ENCODE peak calls at places on chromosome X, in five cellular contexts. M is sigmoid colon, A is lower lobe of right lung, D is cardiac muscle cell, I is fibroblast of villous mesenchyme. U is an unnamed sample.

GRCh38 chrX:21004835-21005234 is 369.4 kb upstream of the CNKSR2 start:
- DNase-seq in M (no peak), A (no peak), D (no peak), I (peak; percentile 7), U (no peak)

GRCh38 chrX:123172874-123173273 is 11.2 kb upstream of the GRIA3 start:
- DNase-seq in M (no peak), A (no peak), D (no peak), I (no peak), U (no peak)

GRCh38 chrX:154333837-154334271 is 38.3 kb downstream of the TKTL1 start:
- DNase-seq in M (no peak), A (no peak), D (no peak), I (no peak), U (no peak)

GRCh38 chrX:37846934-37847732 is at the start of gene DYNLT3:
- DNase-seq in M (peak; percentile 90), A (peak; percentile 90), D (peak; percentile 76), I (peak; percentile 65), U (peak; percentile 65)

GRCh38 chrX:64204701-64205440 is 637 bp downstream of the AMER1 start:
- DNase-seq in M (peak; percentile 71), A (peak; percentile 54), D (peak; percentile 34), I (peak; percentile 19), U (peak; percentile 30)

GRCh38 chrX:115344885-115345653 is 55.6 kb downstream of the LUZP4 start:
- DNase-seq in M (peak; percentile 96), A (peak; percentile 81), D (peak; percentile 94), I (peak; percentile 95), U (peak; percentile 96)

GRCh38 chrX:19344207-19344534 is 444 bp downstream of the PDHA1 start:
- DNase-seq in M (no peak), A (no peak), D (no peak), I (no peak), U (no peak)

GRCh38 chrX:19682712-19683331 is 167.5 kb upstream of the MAP3K15 start:
- DNase-seq in M (peak; percentile 80), A (peak; percentile 64), D (peak; percentile 23), I (peak; percentile 96), U (peak; percentile 96)

GRCh38 chrX:53253293-53254020 is 27.9 kb downstream of the IQSEC2 start:
- DNase-seq in M (no peak), A (no peak), D (no peak), I (peak; percentile 12), U (no peak)

GRCh38 chrX:119935215-119935893 is 8.2 kb downstream of the NKAP start:
- DNase-seq in M (no peak), A (no peak), D (no peak), I (no peak), U (no peak)

GRCh38 chrX:11137543-11138139 is 26.5 kb downstream of the HCCS start:
- DNase-seq in M (no peak), A (no peak), D (peak; percentile 32), I (peak; percentile 62), U (peak; percentile 56)

GRCh38 chrX:11647048-11647650 is 18.6 kb downstream of the ARHGAP6 start:
- DNase-seq in M (peak; percentile 68), A (no peak), D (no peak), I (peak; percentile 58), U (no peak)

GRCh38 chrX:139202742-139203410 is 327.7 kb upstream of the F9 start:
- DNase-seq in M (no peak), A (no peak), D (no peak), I (no peak), U (no peak)

GRCh38 chrX:115892056-115892708 is 278.4 kb upstream of the AGTR2 start:
- DNase-seq in M (no peak), A (no peak), D (no peak), I (no peak), U (no peak)

GRCh38 chrX:132468454-132468853 is 20.4 kb downstream of the MBNL3 start:
- DNase-seq in M (no peak), A (no peak), D (no peak), I (no peak), U (no peak)

GRCh38 chrX:15524417-15524816 is 23.8 kb downstream of the BMX start:
- DNase-seq in M (no peak), A (no peak), D (peak; percentile 42), I (peak; percentile 60), U (peak; percentile 53)

GRCh38 chrX:68999351-68999750 is 165.9 kb downstream of the PJA1 start:
- DNase-seq in M (no peak), A (no peak), D (no peak), I (no peak), U (peak; percentile 22)

GRCh38 chrX:133685806-133686205 is 270.5 kb upstream of the GPC4 start:
- DNase-seq in M (no peak), A (no peak), D (no peak), I (no peak), U (no peak)

GRCh38 chrX:116972362-116972761 is 509.6 kb upstream of the CT83 start:
- DNase-seq in M (no peak), A (no peak), D (no peak), I (no peak), U (no peak)

GRCh38 chrX:110795645-110796510 is at the start of gene CHRDL1:
- DNase-seq in M (peak; percentile 88), A (peak; percentile 46), D (peak; percentile 57), I (no peak), U (peak; percentile 40)

GRCh38 chrX:126770179-126770578 is 49.4 kb upstream of the PRR32 start:
- DNase-seq in M (no peak), A (no peak), D (peak; percentile 51), I (no peak), U (no peak)

GRCh38 chrX:1224954-1225353 is 12.5 kb upstream of the CRLF2 start:
- DNase-seq in M (peak; percentile 5), A (no peak), D (no peak), I (no peak), U (no peak)
- H3K4me3 ChIP-seq in M (no peak overlapping the region), A (no peak overlapping the region), D (no peak overlapping the region), I (no peak overlapping the region), U (no peak overlapping the region)

GRCh38 chrX:49231333-49232000 is 1.7 kb downstream of the CACNA1F start:
- DNase-seq in M (no peak), A (no peak), D (no peak), I (no peak), U (no peak)

GRCh38 chrX:49232525-49232924 is 615 bp downstream of the CACNA1F start:
- DNase-seq in M (no peak), A (no peak), D (no peak), I (no peak), U (no peak)

GRCh38 chrX:49228185-49228584 is 5.0 kb downstream of the CACNA1F start:
- DNase-seq in M (no peak), A (no peak), D (no peak), I (no peak), U (no peak)

GRCh38 chrX:49233176-49233575 is at the start of gene CACNA1F:
- DNase-seq in M (no peak), A (no peak), D (no peak), I (no peak), U (no peak)

DNA sequence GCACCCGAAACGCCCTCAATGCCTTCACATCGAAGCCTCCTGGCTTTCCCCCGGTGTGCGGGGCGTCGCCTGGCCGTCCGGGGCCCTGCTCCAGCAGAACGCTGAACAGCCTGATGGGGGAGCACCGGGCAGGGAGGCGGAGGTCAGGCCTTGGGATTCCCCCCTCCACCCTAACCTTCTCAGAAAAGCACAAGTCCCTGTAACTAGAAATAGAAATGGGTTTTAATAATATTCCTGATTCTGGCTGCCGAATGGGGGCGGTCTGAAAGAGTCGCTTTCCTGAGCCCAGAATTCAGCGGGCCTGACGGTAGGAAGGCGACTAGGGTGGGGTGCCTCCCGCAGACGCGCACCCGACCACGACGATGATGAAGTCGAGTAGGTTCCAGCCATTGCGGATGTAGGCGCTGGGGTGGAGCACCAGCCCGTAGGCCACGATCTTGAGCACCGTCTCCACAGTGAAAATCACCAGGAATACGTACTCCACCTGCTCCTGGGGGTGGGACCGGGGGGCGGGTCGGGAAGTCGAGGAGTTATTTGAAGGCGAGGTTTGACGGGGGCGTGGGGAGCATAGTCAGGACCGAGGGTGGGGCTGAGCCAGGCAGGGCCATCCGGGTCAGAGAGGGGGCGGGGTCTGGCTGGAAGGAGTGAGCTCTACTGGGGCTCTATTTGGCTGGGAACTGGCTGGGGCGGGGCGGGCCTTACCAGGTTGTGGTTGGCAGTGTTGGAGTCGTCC is 2.5 kb downstream of the CACNA1F start:
- DNase-seq in M (peak; percentile 76), A (peak; percentile 93), D (peak; percentile 40), I (no peak), U (no peak)
- TF ChIP-seq CTCF in M (no peak), A (peak; percentile 20), D (peak; percentile 17), I (no peak), U (peak; percentile 13)

GRCh38 chrX:72029473-72030411 is 102.0 kb downstream of the RTL5 start:
- DNase-seq in M (peak; percentile 67), A (no peak), D (peak; percentile 80), I (peak; percentile 75), U (peak; percentile 86)
- H3K4me3 ChIP-seq in M (no peak overlapping the region), A (no peak overlapping the region), D (no peak overlapping the region), I (no peak overlapping the region), U (no peak overlapping the region)

GRCh38 chrX:106005684-106006083 is 32.8 kb downstream of the SERPINA7 start:
- DNase-seq in M (no peak), A (no peak), D (no peak), I (no peak), U (no peak)

GRCh38 chrX:106009145-106009544 is 29.4 kb downstream of the SERPINA7 start:
- DNase-seq in M (no peak), A (no peak), D (no peak), I (no peak), U (no peak)

DNA sequence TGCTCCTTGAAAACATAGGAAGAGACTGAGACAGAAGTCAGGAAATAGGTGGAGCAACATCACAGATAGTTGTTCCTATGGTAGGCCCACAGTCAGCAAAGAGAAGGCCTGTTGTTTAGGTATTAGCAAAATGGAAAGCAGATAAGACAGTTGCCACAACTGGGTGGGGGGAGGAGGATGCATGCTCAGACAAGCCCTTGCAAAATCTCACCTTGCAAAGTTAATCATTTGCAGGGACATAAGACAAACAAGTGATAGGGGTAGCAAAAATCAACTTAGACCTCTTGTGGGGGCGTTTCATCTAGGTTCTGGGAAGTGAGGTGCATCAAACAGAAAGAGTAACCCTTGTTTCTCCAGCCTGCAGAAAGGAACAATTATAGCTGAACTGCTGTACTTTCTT is 30.7 kb downstream of the SERPINA7 start:
- DNase-seq in M (no peak), A (no peak), D (no peak), I (no peak), U (no peak)
- TF ChIP-seq CTCF in M (no peak), A (no peak), D (no peak), I (no peak), U (no peak)

DNA sequence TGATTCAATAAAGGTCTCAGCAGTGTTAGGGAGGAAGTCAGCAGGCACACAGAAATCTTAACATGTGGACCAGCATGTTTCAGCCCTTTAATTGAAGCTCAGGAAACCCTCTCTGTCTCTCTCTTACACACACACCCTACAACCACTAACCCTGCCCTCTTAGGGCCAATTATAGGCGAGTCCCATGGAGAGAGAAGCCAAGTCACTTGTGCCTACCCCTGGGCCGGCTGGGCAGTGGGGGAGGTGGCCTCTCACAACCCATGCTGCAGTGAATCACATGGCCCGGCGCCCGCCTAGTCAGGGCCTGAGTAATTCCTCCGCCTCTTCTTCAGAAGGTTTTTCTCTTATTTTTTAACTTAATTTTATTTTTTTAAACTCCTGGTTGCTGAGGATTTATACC is 3.7 kb downstream of the FGD1 start:
- DNase-seq in M (no peak), A (no peak), D (no peak), I (peak; percentile 38), U (peak; percentile 56)
- H3K4me3 ChIP-seq in M (no peak overlapping the region), A (no peak overlapping the region), D (no peak overlapping the region), I (no peak overlapping the region), U (no peak overlapping the region)

U was measured in astrocyte of the spinal cord.